ENCODE peak calls at places on chromosomes 13 and 19, in four cellular contexts. Y, J, I and P are unnamed samples.

GRCh38 chr19:46944918-46945628 is 74.6 kb upstream of the NPAS1 start:
- DNase-seq in J (no peak), Y (no peak), I (peak; percentile 10), P (no peak)

GRCh38 chr19:18660051-18660910 is 23.2 kb upstream of the CRTC1 start:
- DNase-seq in J (no peak), I (no peak), Y (no peak), P (peak; percentile 85)

GRCh38 chr13:99174533-99175100 is 26.0 kb upstream of the UBAC2 start:
- DNase-seq in I (no peak), Y (no peak), J (no peak), P (no peak)

GRCh38 chr19:1651061-1651547 is 1.3 kb downstream of the TCF3 start:
- DNase-seq in I (peak; percentile 94), J (no peak), Y (peak; percentile 48), P (no peak)

GRCh38 chr13:42760949-42761348 is 20.4 kb upstream of the FAM216B start:
- DNase-seq in J (no peak), Y (no peak), I (no peak), P (no peak)

GRCh38 chr13:32019612-32020233 is 11.9 kb upstream of the FRY start:
- DNase-seq in J (peak; percentile 39), I (peak; percentile 13), Y (no peak), P (peak; percentile 25)

GRCh38 chr13:113814435-113814821 is 49.4 kb downstream of the GAS6 start:
- DNase-seq in J (no peak), Y (no peak), I (no peak), P (peak; percentile 65)

GRCh38 chr19:29292562-29292961 is 79.6 kb upstream of the UQCRFS1 start:
- DNase-seq in J (no peak), I (no peak), Y (no peak), P (no peak)

GRCh38 chr19:726993-727956 is 18.5 kb downstream of the PALM start:
- DNase-seq in I (no peak), J (no peak), Y (no peak), P (no peak)

GRCh38 chr13:24511824-24512207 is 762 bp downstream of the PARP4 start:
- DNase-seq in I (no peak), Y (no peak), J (no peak), P (no peak)

GRCh38 chr13:45207319-45207718 is 6.5 kb upstream of the KCTD4 start:
- DNase-seq in J (no peak), I (no peak), Y (no peak), P (no peak)

GRCh38 chr13:98541701-98542203 is 35.2 kb downstream of the STK24 start:
- DNase-seq in Y (no peak), J (no peak), I (no peak), P (no peak)

GRCh38 chr13:114070098-114070799 is 62.2 kb downstream of the RASA3 start:
- DNase-seq in I (no peak), Y (no peak), J (no peak), P (no peak)